ENCODE peak calls at places on chromosomes 2 and 18, in four cellular contexts. R is MM.1S; W is CD4-positive, alpha-beta T cell; K is dorsolateral prefrontal cortex. J is an unnamed sample.

GRCh38 chr2:133090358-133090757 is 420.4 kb upstream of the LYPD1 start:
- DNase-seq in W (no peak), R (no peak), K (no peak), J (no peak)

GRCh38 chr2:8822218-8822617 is 15.2 kb downstream of the KIDINS220 start:
- DNase-seq in K (no peak), W (no peak), R (no peak), J (no peak)

GRCh38 chr18:13376841-13377351 is 158.3 kb downstream of the LDLRAD4 start:
- DNase-seq in K (no peak), W (peak; percentile 68), R (no peak), J (no peak)

GRCh38 chr2:178057179-178057578 is 15.4 kb downstream of the PDE11A start:
- DNase-seq in W (no peak), K (no peak), R (no peak), J (no peak)

GRCh38 chr2:105330681-105331375 is 1.3 kb upstream of the TGFBRAP1 start:
- DNase-seq in R (no peak), K (no peak), W (no peak), J (no peak)

GRCh38 chr2:218780851-218781690 is 876 bp upstream of the CYP27A1 start:
- DNase-seq in K (no peak), R (no peak), W (no peak), J (no peak)

GRCh38 chr2:51997571-51997970 is 965.6 kb upstream of the NRXN1 start:
- DNase-seq in R (no peak), K (no peak), W (no peak), J (no peak)

GRCh38 chr2:136136921-136137320 is 19.0 kb upstream of the CXCR4 start:
- DNase-seq in R (peak; percentile 58), K (no peak), W (no peak), J (no peak)

GRCh38 chr18:32582455-32582854 is 111.8 kb upstream of the GAREM1 start:
- DNase-seq in W (no peak), R (no peak), K (no peak), J (no peak)

GRCh38 chr18:78683191-78684010 is 296.2 kb upstream of the SALL3 start:
- DNase-seq in W (no peak), K (peak; percentile 26), R (no peak), J (no peak)

GRCh38 chr2:214393796-214394195 is 17.1 kb upstream of the VWC2L start:
- DNase-seq in R (no peak), K (no peak), W (no peak), J (no peak)

GRCh38 chr2:123303735-123304134 is 721.4 kb upstream of the CNTNAP5 start:
- DNase-seq in R (no peak), W (no peak), K (no peak), J (no peak)

GRCh38 chr2:46309052-46309953 is 12.1 kb downstream of the EPAS1 start:
- DNase-seq in W (no peak), K (no peak), R (no peak), J (no peak)
- H3K27ac ChIP-seq in W (no peak overlapping the region), K (no peak overlapping the region), R (no peak overlapping the region), J (no peak overlapping the region)

GRCh38 chr2:222240676-222241049 is 58.1 kb downstream of the PAX3 start:
- DNase-seq in R (no peak), K (no peak), W (no peak), J (no peak)
- H3K27ac ChIP-seq in R (no peak overlapping the region), K (no peak overlapping the region), W (no peak overlapping the region), J (no peak overlapping the region)

GRCh38 chr2:171956135-171956830 is 34.0 kb downstream of the HAT1 start:
- DNase-seq in K (no peak), W (no peak), R (no peak), J (no peak)
- H3K27ac ChIP-seq in K (no peak overlapping the region), W (no peak overlapping the region), R (no peak overlapping the region), J (no peak overlapping the region)

GRCh38 chr2:158725496-158725895 is 69.6 kb upstream of the DAPL1 start:
- DNase-seq in W (no peak), K (no peak), R (no peak), J (peak; percentile 15)
- H3K27ac ChIP-seq in W (no peak overlapping the region), K (peak overlapping the region; percentile 58), R (no peak overlapping the region), J (peak overlapping the region; percentile 60)

GRCh38 chr2:158723311-158723838 is 71.7 kb upstream of the DAPL1 start:
- DNase-seq in R (no peak), K (peak; percentile 93), W (no peak), J (peak; percentile 90)
- H3K27ac ChIP-seq in R (no peak overlapping the region), K (peak overlapping the region; percentile 67), W (no peak overlapping the region), J (peak overlapping the region; percentile 77)

GRCh38 chr2:235860846-235861245 is 307.3 kb downstream of the GBX2 start:
- DNase-seq in K (no peak), W (no peak), R (no peak), J (no peak)

GRCh38 chr2:235857613-235858012 is 310.6 kb downstream of the GBX2 start:
- DNase-seq in R (no peak), W (no peak), K (no peak), J (no peak)

GRCh38 chr2:235860111-235860510 is 308.1 kb downstream of the GBX2 start:
- DNase-seq in K (no peak), R (no peak), W (no peak), J (no peak)

GRCh38 chr2:235861383-235861782 is 306.8 kb downstream of the GBX2 start:
- DNase-seq in W (no peak), R (no peak), K (no peak), J (no peak)

DNA sequence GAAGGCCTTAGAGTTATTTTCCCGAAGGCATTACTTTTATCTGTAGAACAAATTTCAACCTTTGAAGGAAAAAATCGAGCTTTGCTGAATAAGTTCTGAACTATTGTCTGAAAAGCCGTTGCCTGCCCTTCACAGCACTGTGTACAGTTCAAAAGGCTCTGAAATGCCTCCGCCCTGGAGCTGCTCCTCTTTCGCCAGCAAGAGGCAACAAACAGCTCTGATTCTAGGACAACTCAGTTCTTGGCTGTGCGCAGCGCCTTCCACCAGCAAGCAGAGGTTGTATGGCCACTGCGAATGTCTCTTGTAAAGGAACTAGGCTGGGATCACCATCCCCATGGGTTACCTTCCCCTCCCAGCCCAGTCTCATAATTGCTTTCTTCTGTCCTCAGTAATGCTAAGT is 308.5 kb downstream of the GBX2 start:
- DNase-seq in W (no peak), R (no peak), K (no peak), J (no peak)
- H3K27ac ChIP-seq in W (no peak overlapping the region), R (no peak overlapping the region), K (no peak overlapping the region), J (no peak overlapping the region)

GRCh38 chr18:6745504-6746031 is 16.1 kb downstream of the ARHGAP28 start:
- DNase-seq in K (no peak), R (no peak), W (no peak), J (no peak)

GRCh38 chr18:6747646-6748045 is 18.1 kb downstream of the ARHGAP28 start:
- DNase-seq in W (no peak), R (no peak), K (no peak), J (no peak)

GRCh38 chr18:6746386-6746960 is 17.0 kb downstream of the ARHGAP28 start:
- DNase-seq in R (no peak), W (no peak), K (no peak), J (no peak)

GRCh38 chr18:6750411-6750810 is 20.9 kb downstream of the ARHGAP28 start:
- DNase-seq in R (no peak), K (no peak), W (no peak), J (no peak)

DNA sequence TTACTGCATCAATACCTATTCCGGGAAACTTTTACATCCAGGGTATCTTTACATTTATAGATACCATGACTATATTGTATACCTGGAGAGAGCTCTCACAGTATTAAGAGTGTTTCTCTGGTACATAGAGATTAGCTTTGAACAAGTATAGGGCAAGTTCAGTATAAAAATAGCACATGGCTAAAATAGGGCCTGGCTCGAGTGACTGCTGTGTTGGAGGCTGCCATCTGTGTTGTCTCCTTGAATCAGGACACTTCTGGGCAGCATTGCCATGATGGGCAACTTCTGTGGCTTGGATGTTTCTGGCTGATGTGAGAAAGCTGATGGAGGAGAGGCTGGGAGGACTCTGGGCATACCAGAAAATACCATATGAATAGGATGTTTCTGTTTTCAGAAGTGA is 18.7 kb downstream of the ARHGAP28 start:
- DNase-seq in K (no peak), W (no peak), R (no peak), J (no peak)
- H3K27ac ChIP-seq in K (no peak overlapping the region), W (no peak overlapping the region), R (no peak overlapping the region), J (no peak overlapping the region)

DNA sequence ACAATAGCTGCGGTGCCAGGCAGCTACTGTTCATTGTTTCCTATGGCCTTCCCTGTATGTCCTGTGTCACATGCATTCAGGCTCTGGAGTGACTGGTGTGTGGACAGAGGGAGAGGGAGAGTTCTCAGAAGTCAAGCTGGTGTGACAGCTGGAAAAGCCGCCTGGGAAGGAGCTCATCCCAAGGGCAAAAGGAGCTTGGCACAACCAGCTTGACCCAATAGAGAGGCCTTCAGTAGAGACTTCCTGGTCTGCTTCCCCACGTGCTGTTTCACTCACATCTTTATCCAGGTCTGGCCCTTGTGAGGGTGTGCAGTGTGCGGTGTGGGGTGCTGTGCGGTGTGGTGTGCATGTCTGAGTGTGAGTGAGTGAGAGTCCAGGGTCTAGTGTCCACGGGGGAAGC is 11.1 kb upstream of the NT5DC4 start:
- DNase-seq in K (no peak), W (no peak), R (no peak), J (no peak)
- H3K27ac ChIP-seq in K (no peak overlapping the region), W (no peak overlapping the region), R (no peak overlapping the region), J (no peak overlapping the region)

DNA sequence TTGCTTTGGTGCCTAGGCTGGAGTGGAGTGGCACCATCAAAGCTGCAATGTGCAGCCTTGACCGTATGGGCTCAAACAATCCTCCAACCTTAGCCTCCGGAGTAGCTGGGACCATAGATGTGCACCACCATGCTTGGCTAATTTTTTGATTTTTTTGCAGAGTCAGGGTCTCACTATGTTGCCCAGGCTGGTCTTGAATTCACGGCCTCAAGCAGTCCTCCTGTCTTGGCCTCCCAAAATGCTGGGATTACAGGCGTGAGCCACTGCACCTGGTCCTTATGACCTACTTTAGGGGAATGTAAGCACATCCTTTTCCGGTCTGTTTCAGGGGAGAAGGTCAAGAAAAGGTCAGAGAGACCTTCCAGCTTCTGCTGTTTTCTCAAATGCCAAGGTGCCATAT is 53.4 kb upstream of the SPRED2 start:
- DNase-seq in R (no peak), W (no peak), K (no peak), J (no peak)
- H3K27ac ChIP-seq in R (no peak overlapping the region), W (no peak overlapping the region), K (no peak overlapping the region), J (no peak overlapping the region)

GRCh38 chr2:27717070-27717453 is 53.4 kb downstream of the SLC4A1AP start:
- DNase-seq in W (no peak), R (peak; percentile 56), K (peak; percentile 48), J (no peak)
- H3K27ac ChIP-seq in W (no peak overlapping the region), R (peak overlapping the region; percentile 41), K (no peak overlapping the region), J (no peak overlapping the region)

J was measured in substantia nigra.